ENCODE peak calls at places on chromosomes 7 and 10, in eight cellular contexts. R is activated CD8-positive, alpha-beta memory T cell treated with anti-CD3 and anti-CD28 coated beads for 1 hour; N is neural crest cell; E is HEK293T; L is KBM-7; X is PC-3; W is central memory CD4-positive, alpha-beta T cell; C is lung. H is an unnamed sample.

GRCh38 chr7:131897016-131897789 is 340.8 kb upstream of the PODXL start:
- DNase-seq in R (no peak), N (no peak), E (peak; percentile 51), L (no peak), X (peak; percentile 62), W (no peak), C (no peak), H (no peak)

GRCh38 chr7:27124096-27124978 is 6.2 kb downstream of the HOXA4 start:
- DNase-seq in R (no peak), N (no peak), E (no peak), L (no peak), X (no peak), W (no peak), C (no peak), H (no peak)

GRCh38 chr10:44030132-44030531 is 354.8 kb downstream of the CXCL12 start:
- DNase-seq in R (no peak), N (no peak), E (no peak), L (peak; percentile 1), X (peak; percentile 30), W (peak; percentile 8), C (no peak), H (no peak)

GRCh38 chr10:34826221-34826620 is 11.1 kb upstream of the PARD3 start:
- DNase-seq in R (no peak), N (no peak), E (peak; percentile 26), L (no peak), X (no peak), W (no peak), C (no peak), H (no peak)

GRCh38 chr7:117781707-117782106 is 91.5 kb downstream of the CTTNBP2 start:
- DNase-seq in R (no peak), N (no peak), E (no peak), L (no peak), X (peak; percentile 47), W (no peak), C (no peak), H (no peak)

GRCh38 chr10:72316748-72317435 is 37.8 kb downstream of the DNAJB12 start:
- DNase-seq in R (no peak), N (no peak), E (no peak), L (peak; percentile 68), X (no peak), W (peak; percentile 56), C (no peak), H (no peak)

GRCh38 chr7:135877799-135878198 is 99.4 kb downstream of the MTPN start:
- DNase-seq in R (no peak), N (no peak), E (no peak), L (no peak), X (peak; percentile 94), W (no peak), C (no peak), H (no peak)

GRCh38 chr7:131829911-131830310 is 273.5 kb upstream of the PODXL start:
- DNase-seq in R (no peak), N (no peak), E (no peak), L (no peak), X (no peak), W (no peak), C (no peak), H (no peak)

GRCh38 chr10:3222068-3222467 is 49.5 kb upstream of the PITRM1 start:
- DNase-seq in R (no peak), N (no peak), E (no peak), L (no peak), X (no peak), W (peak; percentile 20), C (no peak), H (peak; percentile 26)

GRCh38 chr7:101942603-101943210 is 125.3 kb downstream of the CUX1 start:
- DNase-seq in R (no peak), N (no peak), E (no peak), L (no peak), X (peak; percentile 74), W (no peak), C (no peak), H (no peak)

GRCh38 chr7:99648843-99649242 is 31.0 kb downstream of the CYP3A5 start:
- DNase-seq in R (no peak), N (no peak), E (no peak), L (no peak), X (no peak), W (no peak), C (no peak), H (no peak)

GRCh38 chr10:3781458-3782098 is 3.4 kb downstream of the KLF6 start:
- DNase-seq in R (no peak), N (no peak), E (no peak), L (peak; percentile 57), X (peak; percentile 34), W (peak; percentile 56), C (no peak), H (no peak)

GRCh38 chr7:39339591-39339990 is 226.6 kb upstream of the YAE1 start:
- DNase-seq in R (no peak), N (no peak), E (no peak), L (no peak), X (no peak), W (no peak), C (no peak), H (no peak)